ENCODE peak calls at places on chromosomes 12 and 14, in eight cellular contexts. M is spleen; W is HL-60; J is cardiac muscle cell; C is CD8-positive, alpha-beta memory T cell; V is effector memory CD4-positive, alpha-beta T cell; X is MM.1S; S is choroid plexus epithelial cell. U is an unnamed sample.
A peak's percentile ranks its signal among the peaks of the same experiment; 100 is the strongest.

GRCh38 chr14:56124296-56124695 is 6.1 kb downstream of the PELI2 start:
- DNase-seq in M (no peak), W (no peak), J (no peak), C (no peak), V (no peak), X (no peak), S (no peak), U (no peak)

GRCh38 chr14:85607571-85608219 is 77.8 kb downstream of the FLRT2 start:
- DNase-seq in M (no peak), W (peak; percentile 43), J (no peak), C (no peak), V (no peak), X (no peak), S (peak; percentile 89), U (no peak)

GRCh38 chr12:7092986-7093460 is 778 bp upstream of the C1R start:
- DNase-seq in M (no peak), W (no peak), J (no peak), C (no peak), V (no peak), X (no peak), S (no peak), U (no peak)

GRCh38 chr14:64891839-64892375 is 12.2 kb upstream of the SPTB start:
- DNase-seq in M (no peak), W (peak; percentile 28), J (peak; percentile 75), C (peak; percentile 53), V (peak; percentile 28), X (peak; percentile 38), S (peak; percentile 89), U (peak; percentile 75)

GRCh38 chr12:104312202-104312601 is 8.7 kb downstream of the EID3 start:
- DNase-seq in M (no peak), W (no peak), J (no peak), C (no peak), V (no peak), X (no peak), S (no peak), U (no peak)

GRCh38 chr14:69910871-69911270 is 31.7 kb downstream of the SMOC1 start:
- DNase-seq in M (no peak), W (no peak), J (no peak), C (no peak), V (no peak), X (no peak), S (no peak), U (no peak)

GRCh38 chr14:72401632-72402428 is 469.6 kb downstream of the RGS6 start:
- DNase-seq in M (no peak), W (no peak), J (no peak), C (peak; percentile 40), V (peak; percentile 10), X (no peak), S (peak; percentile 2), U (peak; percentile 95)

GRCh38 chr12:92094751-92095161 is 50.9 kb downstream of the BTG1 start:
- DNase-seq in M (no peak), W (no peak), J (no peak), C (no peak), V (no peak), X (peak; percentile 23), S (peak; percentile 39), U (no peak)

GRCh38 chr14:44149597-44149996 is 357.5 kb downstream of the FSCB start:
- DNase-seq in M (no peak), W (no peak), J (peak; percentile 68), C (no peak), V (no peak), X (peak; percentile 12), S (no peak), U (peak; percentile 7)

GRCh38 chr14:86543531-86543930 is 1013.6 kb downstream of the FLRT2 start:
- DNase-seq in M (no peak), W (no peak), J (peak; percentile 17), C (no peak), V (no peak), X (no peak), S (no peak), U (no peak)

GRCh38 chr12:99948380-99948779 is 36.4 kb downstream of the ANKS1B start:
- DNase-seq in M (no peak), W (no peak), J (no peak), C (no peak), V (no peak), X (no peak), S (no peak), U (no peak)

GRCh38 chr14:70885343-70886014 is 21.8 kb upstream of the PCNX1 start:
- DNase-seq in M (no peak), W (no peak), J (no peak), C (no peak), V (no peak), X (no peak), S (no peak), U (no peak)

GRCh38 chr12:11581179-11581755 is 68.2 kb upstream of the ETV6 start:
- DNase-seq in M (no peak), W (peak; percentile 69), J (peak; percentile 89), C (peak; percentile 67), V (peak; percentile 63), X (peak; percentile 72), S (peak; percentile 86), U (peak; percentile 87)

GRCh38 chr14:90452366-90452765 is 55.5 kb downstream of the CALM1 start:
- DNase-seq in M (no peak), W (no peak), J (no peak), C (no peak), V (no peak), X (no peak), S (no peak), U (no peak)

GRCh38 chr14:49250517-49250916 is 335.7 kb downstream of the RPS29 start:
- DNase-seq in M (no peak), W (no peak), J (no peak), C (no peak), V (no peak), X (no peak), S (no peak), U (no peak)

GRCh38 chr14:69658664-69659261 is 47.4 kb downstream of the SUSD6 start:
- DNase-seq in M (no peak), W (no peak), J (no peak), C (no peak), V (no peak), X (no peak), S (peak; percentile 57), U (no peak)

GRCh38 chr14:35809597-35809996 is 502 bp upstream of the RALGAPA1 start:
- DNase-seq in M (no peak), W (no peak), J (no peak), C (no peak), V (no peak), X (no peak), S (no peak), U (no peak)
- H3K4me3 ChIP-seq in M (peak overlapping the region; percentile 57), W (peak overlapping the region; percentile 17), J (peak overlapping the region; percentile 56), C (no peak overlapping the region), V (no peak overlapping the region), X (no peak overlapping the region), S (peak overlapping the region; percentile 67), U (no peak overlapping the region)

DNA sequence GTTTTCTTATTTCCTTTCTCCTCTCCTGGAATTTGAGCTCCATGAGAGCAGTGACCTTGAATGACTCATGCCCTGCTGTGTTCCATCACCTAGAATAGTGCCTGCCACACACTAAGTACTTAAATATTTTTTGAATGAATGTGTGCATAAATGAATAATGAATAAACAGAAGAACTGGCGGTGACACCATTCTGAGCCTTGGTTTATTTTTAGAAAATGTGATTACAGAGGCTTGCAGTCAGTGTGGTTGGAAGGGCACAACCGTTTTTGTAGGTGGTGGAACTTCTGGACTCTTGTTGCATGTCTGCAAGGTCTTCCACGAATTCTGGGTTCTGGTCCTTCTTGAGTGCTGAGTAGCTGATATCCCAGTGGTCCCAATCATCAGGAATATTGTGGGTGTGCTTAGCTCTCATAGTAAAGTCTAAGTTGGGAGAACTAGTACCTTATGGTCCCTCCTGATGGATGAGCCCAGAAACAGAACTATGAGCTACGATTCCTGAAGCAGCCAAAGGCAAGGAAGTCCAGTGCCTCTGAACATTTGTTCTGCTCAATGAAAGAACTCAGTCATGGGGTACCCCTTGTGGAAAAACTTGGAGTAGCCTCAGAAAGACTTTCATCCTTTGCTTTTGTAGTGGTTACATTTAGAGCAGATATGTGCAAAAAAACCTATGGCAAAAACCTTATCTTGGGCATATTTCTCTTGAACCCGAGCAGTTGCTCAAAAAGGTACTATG is 28.8 kb upstream of the BHLHE41 start:
- DNase-seq in M (no peak), W (no peak), J (peak; percentile 14), C (no peak), V (no peak), X (peak; percentile 29), S (peak; percentile 95), U (no peak)
- H3K4me3 ChIP-seq in M (no peak overlapping the region), W (no peak overlapping the region), J (no peak overlapping the region), C (no peak overlapping the region), V (no peak overlapping the region), X (no peak overlapping the region), S (no peak overlapping the region), U (no peak overlapping the region)

GRCh38 chr12:51977320-51977753 is 25.8 kb downstream of the ACVR1B start:
- DNase-seq in M (no peak), W (peak; percentile 27), J (no peak), C (no peak), V (no peak), X (no peak), S (peak; percentile 64), U (no peak)
- H3K4me3 ChIP-seq in M (no peak overlapping the region), W (no peak overlapping the region), J (no peak overlapping the region), C (no peak overlapping the region), V (no peak overlapping the region), X (no peak overlapping the region), S (no peak overlapping the region), U (no peak overlapping the region)

GRCh38 chr12:22797686-22798085 is 172.7 kb downstream of the ETNK1 start:
- DNase-seq in M (no peak), W (no peak), J (no peak), C (no peak), V (no peak), X (no peak), S (no peak), U (no peak)

GRCh38 chr12:22788913-22789312 is 163.9 kb downstream of the ETNK1 start:
- DNase-seq in M (no peak), W (no peak), J (no peak), C (no peak), V (no peak), X (no peak), S (no peak), U (no peak)

GRCh38 chr12:22794017-22794416 is 169.0 kb downstream of the ETNK1 start:
- DNase-seq in M (no peak), W (no peak), J (no peak), C (no peak), V (no peak), X (no peak), S (no peak), U (no peak)

GRCh38 chr12:22787557-22787956 is 162.6 kb downstream of the ETNK1 start:
- DNase-seq in M (no peak), W (no peak), J (peak; percentile 15), C (no peak), V (no peak), X (no peak), S (peak; percentile 54), U (no peak)

GRCh38 chr12:22792198-22792597 is 167.2 kb downstream of the ETNK1 start:
- DNase-seq in M (no peak), W (no peak), J (no peak), C (no peak), V (no peak), X (no peak), S (no peak), U (no peak)
- H3K4me3 ChIP-seq in M (no peak overlapping the region), W (no peak overlapping the region), J (no peak overlapping the region), C (no peak overlapping the region), V (no peak overlapping the region), X (no peak overlapping the region), S (no peak overlapping the region), U (no peak overlapping the region)

U was measured in Jurkat, Clone E6-1.